ENCODE peak calls at places on chromosomes 11 and 22, in seven cellular contexts. C is body of pancreas, U is A549, D is IMR-90, Q is transverse colon, L is GM12878, V is HCT116. S is an unnamed sample.

GRCh38 chr11:84056696-84057095 is 770.5 kb upstream of the CCDC90B start:
- DNase-seq in C (no peak), U (no peak), D (peak), Q (no peak), L (no peak), V (no peak), S (no peak)

GRCh38 chr11:94583885-94584500 is 16.8 kb downstream of the PIWIL4 start:
- DNase-seq in C (no peak), U (no peak), D (peak), Q (no peak), L (peak), V (no peak), S (peak)

GRCh38 chr11:105177658-105178057 is 38.1 kb upstream of the CARD18 start:
- DNase-seq in C (no peak), U (no peak), D (peak), Q (no peak), L (no peak), V (no peak), S (no peak)

GRCh38 chr11:45872513-45873356 is 12.7 kb upstream of the MAPK8IP1 start:
- DNase-seq in C (peak), U (peak), D (peak), Q (no peak), L (no peak), V (peak), S (peak)

GRCh38 chr11:16001899-16002426 is 354.4 kb downstream of the SOX6 start:
- DNase-seq in C (no peak), U (peak), D (peak), Q (peak), L (no peak), V (peak), S (peak)

GRCh38 chr11:67646535-67647336 is 3.8 kb downstream of the ACY3 start:
- DNase-seq in C (peak), U (no peak), D (no peak), Q (peak), L (peak), V (no peak), S (peak)

GRCh38 chr11:34346551-34346950 is 11.3 kb downstream of the ABTB2 start:
- DNase-seq in C (no peak), U (peak), D (no peak), Q (no peak), L (no peak), V (no peak), S (no peak)

GRCh38 chr11:69920500-69921428 is 101.5 kb upstream of the FGF3 start:
- DNase-seq in C (peak), U (no peak), D (no peak), Q (peak), L (no peak), V (no peak), S (no peak)

GRCh38 chr11:40732107-40732506 is 727.3 kb downstream of the LRRC4C start:
- DNase-seq in C (no peak), U (no peak), D (no peak), Q (no peak), L (no peak), V (no peak), S (no peak)

GRCh38 chr22:22201185-22201924 is 43.2 kb upstream of the VPREB1 start:
- DNase-seq in C (no peak), U (peak), D (peak), Q (peak), L (no peak), V (no peak), S (peak)

GRCh38 chr11:130211144-130211543 is 51.6 kb downstream of the ST14 start:
- DNase-seq in C (peak), U (no peak), D (no peak), Q (no peak), L (no peak), V (no peak), S (no peak)

GRCh38 chr11:100849009-100849913 is 162.2 kb downstream of the ARHGAP42 start:
- DNase-seq in C (no peak), U (no peak), D (peak), Q (no peak), L (no peak), V (no peak), S (no peak)

DNA sequence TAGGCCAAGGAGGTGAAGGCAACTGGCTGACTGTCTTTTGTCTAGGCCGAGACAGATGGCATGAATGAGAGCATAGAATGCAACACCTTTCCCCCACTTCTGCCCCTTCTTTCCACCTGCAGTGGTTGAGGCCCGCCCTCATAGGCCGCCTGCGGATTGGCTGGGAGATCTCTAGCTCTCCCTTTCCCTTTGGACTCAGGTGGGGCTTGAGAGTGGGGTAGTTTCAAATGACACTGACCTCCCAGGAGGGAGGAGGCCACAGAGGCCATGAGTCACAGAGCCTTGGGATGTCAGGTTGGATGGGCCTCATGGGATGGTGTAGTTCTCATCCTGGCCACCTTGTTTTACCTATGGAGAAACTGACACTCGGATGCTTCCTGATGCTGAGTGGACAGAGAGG is 9.1 kb downstream of the MICAL2 start:
- DNase-seq in C (no peak), U (no peak), D (no peak), Q (no peak), L (no peak), V (no peak), S (no peak)
- TF ChIP-seq POLR2A in C (no peak), U (no peak), D (no peak), Q (no peak), L (no peak), V (no peak), S (no peak)

GRCh38 chr22:37103151-37103550 is 6.4 kb downstream of the TMPRSS6 start:
- DNase-seq in C (no peak), U (no peak), D (no peak), Q (no peak), L (no peak), V (no peak), S (no peak)

GRCh38 chr22:37107779-37108621 is 1.5 kb downstream of the TMPRSS6 start:
- DNase-seq in C (no peak), U (no peak), D (no peak), Q (no peak), L (no peak), V (no peak), S (no peak)

GRCh38 chr22:37105990-37106389 is 3.5 kb downstream of the TMPRSS6 start:
- DNase-seq in C (no peak), U (no peak), D (no peak), Q (no peak), L (no peak), V (no peak), S (no peak)

GRCh38 chr22:37103696-37104452 is 5.6 kb downstream of the TMPRSS6 start:
- DNase-seq in C (no peak), U (no peak), D (no peak), Q (no peak), L (no peak), V (no peak), S (no peak)

DNA sequence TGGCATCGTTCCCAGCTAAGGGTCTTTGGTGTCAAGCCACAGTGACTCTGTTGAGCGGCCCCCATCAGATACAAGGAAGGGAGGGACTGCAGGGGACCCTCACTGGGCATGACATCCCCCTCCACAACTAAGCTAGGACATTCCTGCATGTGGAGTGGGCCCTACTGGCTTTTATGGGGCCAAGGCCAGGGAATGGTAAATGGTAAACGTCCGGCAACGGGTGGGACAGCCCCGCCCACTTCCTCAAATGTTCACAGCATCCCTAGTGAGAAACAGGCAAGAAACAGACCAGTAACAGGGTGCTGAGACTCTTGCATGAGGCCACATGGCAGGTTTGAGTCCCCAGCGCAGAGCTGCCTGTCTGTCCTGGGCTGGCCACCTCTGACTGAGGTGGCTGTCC is 4.4 kb downstream of the TMPRSS6 start:
- DNase-seq in C (no peak), U (no peak), D (no peak), Q (no peak), L (no peak), V (no peak), S (peak)
- TF ChIP-seq POLR2A in C (no peak), U (no peak), D (no peak), Q (no peak), L (no peak), V (no peak), S (no peak)

GRCh38 chr11:6473481-6474422 is at the start of gene TRIM3:
- DNase-seq in C (peak), U (peak), D (peak), Q (peak), L (no peak), V (peak), S (peak)
- TF ChIP-seq POLR2A in C (peak), U (peak), D (peak), Q (peak), L (peak), V (no peak), S (peak)

GRCh38 chr22:30425327-30425615 is 297 bp upstream of the MTFP1 start:
- DNase-seq in C (no peak), U (no peak), D (no peak), Q (no peak), L (no peak), V (no peak), S (no peak)

GRCh38 chr22:30423959-30424380 is 1.6 kb upstream of the MTFP1 start:
- DNase-seq in C (peak), U (peak), D (peak), Q (peak), L (peak), V (peak), S (peak)

GRCh38 chr22:30426395-30427353 is 1.1 kb downstream of the MTFP1 start:
- DNase-seq in C (peak), U (peak), D (peak), Q (peak), L (peak), V (peak), S (peak)

GRCh38 chr22:30424471-30425326 is 869 bp upstream of the MTFP1 start:
- DNase-seq in C (peak), U (no peak), D (peak), Q (peak), L (no peak), V (no peak), S (no peak)

DNA sequence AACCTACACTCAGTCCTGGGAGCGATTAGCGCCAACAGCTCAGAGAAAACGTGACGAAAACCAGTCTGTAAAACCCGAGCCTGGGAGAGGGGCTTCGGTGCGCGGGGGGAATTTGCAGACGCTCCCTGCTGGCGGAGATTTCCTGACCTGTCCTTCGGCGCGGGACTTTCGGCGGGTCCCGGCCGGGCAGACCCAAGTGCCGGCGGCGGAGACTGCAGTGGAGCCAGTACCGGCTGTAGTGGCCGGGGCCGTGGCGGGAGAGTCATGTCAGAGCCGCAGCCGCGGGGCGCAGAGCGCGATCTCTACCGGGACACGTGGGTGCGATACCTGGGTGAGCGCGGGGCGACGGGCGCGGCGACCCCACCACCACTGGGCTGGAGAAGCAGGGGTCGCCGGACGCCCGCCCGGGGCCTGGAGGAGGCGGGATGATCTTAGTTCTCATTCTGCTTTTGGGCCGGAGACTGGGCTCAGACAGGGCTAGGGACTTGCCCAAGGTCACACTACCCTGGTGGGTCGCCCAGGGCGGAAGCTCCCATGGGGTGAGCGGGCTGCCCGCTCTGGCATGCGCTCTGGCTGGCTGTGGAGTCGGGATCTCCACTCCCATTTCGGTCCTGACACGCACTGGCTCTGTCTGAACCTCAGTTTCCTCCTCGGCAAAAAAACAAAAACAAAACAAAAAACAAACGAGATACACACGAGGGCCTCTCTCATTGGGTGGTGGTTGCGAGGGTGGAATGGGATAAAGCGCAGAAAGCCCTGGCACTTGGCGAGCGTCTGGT is at the start of gene MTFP1:
- DNase-seq in C (peak), U (peak), D (peak), Q (peak), L (no peak), V (no peak), S (peak)
- TF ChIP-seq POLR2A in C (peak), U (peak), D (peak), Q (peak), L (peak), V (peak), S (peak)

GRCh38 chr11:117597083-117597482 is 199.9 kb downstream of the DSCAML1 start:
- DNase-seq in C (peak), U (peak), D (peak), Q (peak), L (no peak), V (peak), S (peak)

GRCh38 chr11:117600261-117600783 is 196.7 kb downstream of the DSCAML1 start:
- DNase-seq in C (no peak), U (no peak), D (no peak), Q (no peak), L (no peak), V (no peak), S (no peak)

GRCh38 chr11:117605331-117605730 is 191.7 kb downstream of the DSCAML1 start:
- DNase-seq in C (no peak), U (no peak), D (no peak), Q (no peak), L (no peak), V (no peak), S (no peak)

GRCh38 chr11:117604349-117604995 is 192.5 kb downstream of the DSCAML1 start:
- DNase-seq in C (no peak), U (no peak), D (peak), Q (no peak), L (no peak), V (no peak), S (no peak)

GRCh38 chr11:117600976-117601708 is 195.9 kb downstream of the DSCAML1 start:
- DNase-seq in C (no peak), U (no peak), D (no peak), Q (no peak), L (no peak), V (no peak), S (no peak)
- TF ChIP-seq POLR2A in C (no peak), U (no peak), D (no peak), Q (no peak), L (no peak), V (no peak), S (no peak)

GRCh38 chr22:40857309-40857851 is 432 bp downstream of the XPNPEP3 start:
- DNase-seq in C (no peak), U (no peak), D (no peak), Q (no peak), L (no peak), V (no peak), S (no peak)

GRCh38 chr22:40853961-40854360 is 2.5 kb downstream of the ST13 start:
- DNase-seq in C (no peak), U (no peak), D (no peak), Q (no peak), L (no peak), V (no peak), S (peak)

GRCh38 chr22:40855104-40855959 is 1.1 kb downstream of the ST13 start:
- DNase-seq in C (no peak), U (no peak), D (no peak), Q (no peak), L (no peak), V (no peak), S (peak)

GRCh38 chr22:40855960-40856512 is 403 bp downstream of the ST13 start:
- DNase-seq in C (no peak), U (no peak), D (peak), Q (no peak), L (no peak), V (no peak), S (peak)

DNA sequence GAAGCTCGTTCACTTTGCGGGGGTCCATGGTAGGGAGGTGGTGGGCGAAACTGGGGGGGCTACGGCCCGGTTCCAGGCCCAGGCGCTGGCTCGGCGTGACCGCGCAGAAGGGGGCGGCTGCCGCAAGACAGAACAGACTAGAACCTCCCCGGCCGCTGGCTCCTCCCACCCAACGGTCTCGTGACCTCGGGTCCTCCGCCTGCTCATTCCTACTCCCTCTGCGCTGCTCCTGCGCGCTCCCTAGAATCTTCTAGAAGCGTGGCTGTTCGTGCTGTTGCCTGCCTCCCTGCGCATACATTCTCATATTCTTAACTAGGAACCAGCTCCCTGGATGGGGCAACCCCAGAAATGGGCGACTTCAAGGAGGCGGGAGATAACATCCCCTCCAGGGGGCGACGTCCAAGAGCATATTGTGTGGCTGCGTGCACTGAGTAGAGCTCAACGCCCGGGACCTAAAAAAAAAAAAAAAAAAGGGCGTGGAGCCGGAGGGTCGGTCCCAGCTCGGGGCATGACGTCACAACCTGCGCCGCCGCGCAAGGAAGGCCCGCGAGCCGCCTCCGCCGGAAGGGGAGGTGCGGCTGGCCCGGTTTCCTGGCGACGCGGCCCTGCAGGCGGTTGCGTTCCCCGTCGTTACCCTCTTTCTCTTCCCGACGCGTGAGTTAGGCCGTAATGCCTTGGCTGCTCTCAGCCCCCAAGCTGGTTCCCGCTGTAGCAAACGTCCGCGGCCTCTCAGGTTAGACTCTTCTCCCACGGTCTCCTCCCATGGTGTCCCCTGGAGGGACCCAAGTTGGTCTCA is at the start of the genes ST13 and XPNPEP3:
- DNase-seq in C (peak), U (peak), D (peak), Q (peak), L (peak), V (peak), S (peak)
- TF ChIP-seq POLR2A in C (peak), U (peak), D (peak), Q (peak), L (peak), V (peak), S (peak)

GRCh38 chr11:118434553-118435232 is 1.6 kb upstream of the KMT2A start:
- DNase-seq in C (peak), U (no peak), D (peak), Q (peak), L (no peak), V (no peak), S (peak)

GRCh38 chr11:118436639-118437045 is 350 bp downstream of the KMT2A start:
- DNase-seq in C (peak), U (no peak), D (peak), Q (peak), L (no peak), V (no peak), S (peak)

GRCh38 chr11:118434123-118434552 is 2.2 kb upstream of the KMT2A start:
- DNase-seq in C (no peak), U (no peak), D (peak), Q (no peak), L (no peak), V (no peak), S (no peak)

GRCh38 chr11:118435893-118436624 is at the start of gene KMT2A:
- DNase-seq in C (peak), U (peak), D (peak), Q (peak), L (no peak), V (peak), S (peak)

GRCh38 chr11:118435233-118435892 is 929 bp upstream of the KMT2A start:
- DNase-seq in C (peak), U (peak), D (peak), Q (peak), L (no peak), V (peak), S (peak)
- TF ChIP-seq POLR2A in C (no peak), U (peak), D (no peak), Q (peak), L (peak), V (peak), S (peak)

S was measured in NB4.